ENCODE peak calls at places on chromosomes 13 and 19, in ten cellular contexts. I is adipocyte; F is mammary epithelial cell; K is heart right ventricle; W is right lobe of liver; A is mesendoderm; E is CD4-positive, alpha-beta memory T cell; T is GM23248; G is aorta; Q is transverse colon. M is an unnamed sample.

GRCh38 chr19:42191855-42192254 is 25.6 kb downstream of the DEDD2 start:
- DNase-seq in I (peak; percentile 15), F (peak; percentile 91), K (no peak), W (no peak), A (no peak), E (no peak), T (peak; percentile 85), G (no peak), Q (peak; percentile 84), M (no peak)

GRCh38 chr19:2308114-2308556 is at the start of gene LINGO3:
- DNase-seq in I (peak; percentile 26), F (no peak), K (no peak), W (no peak), A (no peak), E (no peak), T (peak; percentile 27), G (no peak), Q (no peak), M (no peak)

GRCh38 chr13:23715762-23716235 is 145.6 kb downstream of the TNFRSF19 start:
- DNase-seq in I (no peak), F (no peak), K (no peak), W (no peak), A (peak; percentile 72), E (no peak), T (peak; percentile 13), G (no peak), Q (no peak), M (no peak)

GRCh38 chr19:4066176-4066606 is 508 bp downstream of the ZBTB7A start:
- DNase-seq in I (no peak), F (no peak), K (no peak), W (peak; percentile 71), A (no peak), E (peak; percentile 63), T (no peak), G (no peak), Q (peak; percentile 52), M (no peak)

GRCh38 chr13:105611424-105611823 is 924.0 kb downstream of the EFNB2 start:
- DNase-seq in I (peak; percentile 87), F (peak; percentile 60), K (no peak), W (no peak), A (peak; percentile 79), E (no peak), T (no peak), G (no peak), Q (no peak), M (no peak)

GRCh38 chr13:29877456-29878096 is 27.2 kb upstream of the UBL3 start:
- DNase-seq in I (no peak), F (no peak), K (no peak), W (no peak), A (peak; percentile 58), E (no peak), T (no peak), G (no peak), Q (peak; percentile 63), M (no peak)

GRCh38 chr13:112605531-112605990 is 17.6 kb upstream of the TUBGCP3 start:
- DNase-seq in I (no peak), F (no peak), K (no peak), W (no peak), A (peak; percentile 53), E (no peak), T (peak; percentile 56), G (no peak), Q (no peak), M (no peak)

GRCh38 chr13:39836038-39836437 is 180.6 kb downstream of the COG6 start:
- DNase-seq in I (no peak), F (peak; percentile 91), K (no peak), W (no peak), A (peak; percentile 86), E (no peak), T (no peak), G (no peak), Q (no peak), M (no peak)

GRCh38 chr13:63948045-63948444 is 2532.4 kb upstream of the PCDH20 start:
- DNase-seq in I (peak; percentile 14), F (no peak), K (no peak), W (no peak), A (no peak), E (no peak), T (no peak), G (no peak), Q (no peak), M (no peak)

GRCh38 chr19:15118789-15119494 is 11.7 kb downstream of the SYDE1 start:
- DNase-seq in I (no peak), F (no peak), K (no peak), W (no peak), A (no peak), E (no peak), T (no peak), G (no peak), Q (no peak), M (no peak)

GRCh38 chr19:22735911-22736645 is 47.9 kb downstream of the ZNF99 start:
- DNase-seq in I (no peak), F (no peak), K (no peak), W (peak; percentile 16), A (no peak), E (no peak), T (no peak), G (no peak), Q (no peak), M (no peak)

GRCh38 chr19:18294467-18294864 is 13.0 kb upstream of the JUND start:
- DNase-seq in I (no peak), F (peak; percentile 48), K (no peak), W (peak; percentile 68), A (peak; percentile 57), E (peak; percentile 94), T (no peak), G (peak; percentile 82), Q (peak; percentile 69), M (peak; percentile 92)

GRCh38 chr13:46603165-46603603 is 50.2 kb downstream of the LRCH1 start:
- DNase-seq in I (no peak), F (no peak), K (no peak), W (no peak), A (peak; percentile 65), E (no peak), T (peak; percentile 39), G (no peak), Q (no peak), M (no peak)

GRCh38 chr13:72198967-72199601 is 332.1 kb upstream of the DACH1 start:
- DNase-seq in I (no peak), F (no peak), K (no peak), W (no peak), A (no peak), E (no peak), T (no peak), G (no peak), Q (no peak), M (no peak)

DNA sequence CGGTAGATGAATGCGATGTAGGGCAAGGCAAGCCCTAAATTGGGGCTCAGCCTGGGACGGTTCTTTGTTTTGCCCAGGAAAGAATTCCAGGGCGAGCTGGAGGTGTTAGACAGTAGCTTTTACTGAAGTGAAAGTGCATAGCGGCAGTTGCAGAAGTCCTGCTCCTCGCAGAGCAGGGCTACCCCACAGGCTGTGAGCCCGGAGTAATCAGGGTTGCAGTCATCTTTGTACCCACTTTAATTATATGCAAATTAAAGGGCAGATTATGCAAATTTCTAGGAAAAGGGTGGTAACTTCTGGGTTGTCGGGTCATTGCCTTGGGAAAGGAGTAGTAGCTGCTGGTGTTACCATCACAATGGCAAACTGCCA is 30.5 kb downstream of the VAV1 start:
- DNase-seq in I (no peak), F (no peak), K (no peak), W (no peak), A (peak; percentile 3), E (no peak), T (no peak), G (no peak), Q (no peak), M (peak; percentile 12)
- H3K4me1 ChIP-seq in I (peaks cover 6% of the 10 kb centered on the region), F (peaks cover 5% of the 10 kb centered on the region), K (no peaks in the 10 kb centered on the region), W (no peaks in the 10 kb centered on the region), A (peaks cover 2% of the 10 kb centered on the region), E (peaks cover 54% of the 10 kb centered on the region), T (peaks cover 7% of the 10 kb centered on the region), G (no peaks in the 10 kb centered on the region), Q (peaks cover 9% of the 10 kb centered on the region), M (peaks cover 4% of the 10 kb centered on the region)

GRCh38 chr13:75876371-75877050 is 240.4 kb downstream of the LMO7 start:
- DNase-seq in I (peak; percentile 88), F (peak; percentile 53), K (peak; percentile 64), W (no peak), A (peak; percentile 81), E (peak; percentile 53), T (peak; percentile 77), G (peak; percentile 51), Q (peak; percentile 53), M (no peak)

GRCh38 chr13:75879656-75880055 is 243.5 kb downstream of the LMO7 start:
- DNase-seq in I (no peak), F (no peak), K (no peak), W (no peak), A (no peak), E (no peak), T (no peak), G (no peak), Q (no peak), M (no peak)

GRCh38 chr13:75875450-75875849 is 239.3 kb downstream of the LMO7 start:
- DNase-seq in I (no peak), F (no peak), K (no peak), W (no peak), A (no peak), E (no peak), T (no peak), G (no peak), Q (no peak), M (no peak)

GRCh38 chr13:75873499-75873898 is 237.4 kb downstream of the LMO7 start:
- DNase-seq in I (no peak), F (no peak), K (no peak), W (no peak), A (no peak), E (no peak), T (no peak), G (no peak), Q (no peak), M (no peak)

GRCh38 chr13:75877092-75877491 is 241.0 kb downstream of the LMO7 start:
- DNase-seq in I (no peak), F (no peak), K (no peak), W (no peak), A (no peak), E (no peak), T (no peak), G (no peak), Q (no peak), M (no peak)
- H3K36me3 ChIP-seq in I (no peaks in the 10 kb centered on the region), F (no peaks in the 10 kb centered on the region), K (no peaks in the 10 kb centered on the region), W (no peaks in the 10 kb centered on the region), A (no peaks in the 10 kb centered on the region), E (no peaks in the 10 kb centered on the region), T (no peaks in the 10 kb centered on the region), G (no peaks in the 10 kb centered on the region), Q (no peaks in the 10 kb centered on the region), M (no peaks in the 10 kb centered on the region)

GRCh38 chr19:11045536-11045935 is 43.7 kb upstream of the LDLR start:
- DNase-seq in I (no peak), F (no peak), K (no peak), W (no peak), A (no peak), E (no peak), T (no peak), G (no peak), Q (no peak), M (no peak)
- H3K4me1 ChIP-seq in I (peaks cover 11% of the 10 kb centered on the region), F (peaks cover 14% of the 10 kb centered on the region), K (no peaks in the 10 kb centered on the region), W (no peaks in the 10 kb centered on the region), A (no peaks in the 10 kb centered on the region), E (peaks cover 35% of the 10 kb centered on the region), T (no peaks in the 10 kb centered on the region), G (no peaks in the 10 kb centered on the region), Q (no peaks in the 10 kb centered on the region), M (no peaks in the 10 kb centered on the region)

DNA sequence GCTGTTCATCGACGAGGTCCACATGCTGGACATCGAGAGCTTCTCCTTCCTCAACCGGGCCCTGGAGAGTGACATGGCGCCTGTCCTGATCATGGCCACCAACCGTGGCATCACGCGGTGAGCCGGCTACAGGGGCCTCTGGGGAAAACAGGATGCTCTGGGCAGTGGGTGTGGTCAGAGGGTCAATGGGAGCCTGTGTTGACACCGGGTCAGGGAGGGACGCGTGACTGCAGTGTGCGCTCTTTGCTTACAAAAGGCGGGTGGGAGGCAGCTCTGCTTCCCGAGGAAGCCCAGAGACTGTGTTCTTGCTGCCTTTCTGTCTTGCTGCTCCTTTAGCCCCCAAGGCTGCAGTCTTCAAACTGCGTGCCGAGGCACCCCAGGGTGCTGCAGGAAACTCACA is 5.7 kb downstream of the LHB start:
- DNase-seq in I (no peak), F (no peak), K (no peak), W (no peak), A (no peak), E (no peak), T (no peak), G (no peak), Q (no peak), M (no peak)
- H3K36me3 ChIP-seq in I (peaks cover 63% of the 10 kb centered on the region), F (peaks cover 16% of the 10 kb centered on the region), K (peaks cover 96% of the 10 kb centered on the region), W (peaks cover 35% of the 10 kb centered on the region), A (peaks cover 13% of the 10 kb centered on the region), E (peaks cover 19% of the 10 kb centered on the region), T (peaks cover 3% of the 10 kb centered on the region), G (peaks cover 2% of the 10 kb centered on the region), Q (peaks cover 6% of the 10 kb centered on the region), M (peaks cover 6% of the 10 kb centered on the region)

M was measured in mucosa of descending colon.